ENCODE peak calls at places on chromosomes 16 and 17, in ten cellular contexts. Q is mammary epithelial cell, Y is cardiac muscle cell, J is H9, B is OCI-LY7, X is SK-N-SH, I is A549, O is heart left ventricle, F is mesenchymal stem cell, S is mucosa of descending colon. C is an unnamed sample. For H3K4me1, the result is how much of the 10 kb centered on the place peaks cover.

GRCh38 chr16:82761236-82761635 is 134.5 kb downstream of the CDH13 start:
- DNase-seq in Q (peak), Y (peak), J (no peak), B (no peak), X (no peak), I (no peak), O (peak), F (peak), S (no peak), C (peak)

GRCh38 chr17:15483416-15483815 is 16.0 kb upstream of the CDRT4 start:
- DNase-seq in Q (no peak), Y (no peak), J (no peak), B (no peak), X (no peak), I (no peak), O (no peak), F (no peak), S (no peak), C (no peak)

GRCh38 chr16:57262841-57263584 is 18.0 kb downstream of the ARL2BP start:
- DNase-seq in Q (peak), Y (no peak), J (no peak), B (no peak), X (peak), I (no peak), O (no peak), F (no peak), S (no peak), C (no peak)

GRCh38 chr17:42843358-42843934 is 934 bp upstream of the AOC2 start:
- DNase-seq in Q (peak), Y (peak), J (no peak), B (peak), X (peak), I (peak), O (peak), F (peak), S (no peak), C (peak)

GRCh38 chr16:7397901-7398300 is 65.3 kb downstream of the RBFOX1 start:
- DNase-seq in Q (no peak), Y (no peak), J (no peak), B (no peak), X (no peak), I (no peak), O (no peak), F (no peak), S (no peak), C (no peak)

GRCh38 chr17:42485680-42486079 is 27.0 kb downstream of the ATP6V0A1 start:
- DNase-seq in Q (no peak), Y (no peak), J (no peak), B (no peak), X (no peak), I (no peak), O (no peak), F (peak), S (no peak), C (no peak)

GRCh38 chr17:73311781-73312641 is at the start of gene CDC42EP4:
- DNase-seq in Q (peak), Y (peak), J (peak), B (no peak), X (peak), I (peak), O (peak), F (peak), S (peak), C (peak)

GRCh38 chr17:42341568-42341967 is 46.7 kb downstream of the STAT3 start:
- DNase-seq in Q (no peak), Y (no peak), J (no peak), B (no peak), X (no peak), I (no peak), O (no peak), F (no peak), S (no peak), C (no peak)

GRCh38 chr16:79069118-79069517 is 531.4 kb downstream of the MAF start:
- DNase-seq in Q (no peak), Y (no peak), J (no peak), B (no peak), X (no peak), I (no peak), O (no peak), F (peak), S (no peak), C (no peak)

GRCh38 chr16:47734987-47735594 is 274.0 kb downstream of the PHKB start:
- DNase-seq in Q (no peak), Y (no peak), J (no peak), B (no peak), X (no peak), I (no peak), O (no peak), F (no peak), S (no peak), C (no peak)

GRCh38 chr17:11404431-11404830 is 163.4 kb downstream of the SHISA6 start:
- DNase-seq in Q (no peak), Y (no peak), J (no peak), B (no peak), X (no peak), I (no peak), O (no peak), F (no peak), S (no peak), C (no peak)

GRCh38 chr17:2700491-2701141 is 10.9 kb downstream of the CLUH start:
- DNase-seq in Q (no peak), Y (no peak), J (peak), B (no peak), X (peak), I (no peak), O (no peak), F (no peak), S (no peak), C (no peak)

GRCh38 chr17:39069114-39069756 is 82.2 kb downstream of the PLXDC1 start:
- DNase-seq in Q (peak), Y (peak), J (peak), B (peak), X (peak), I (peak), O (no peak), F (peak), S (no peak), C (peak)

GRCh38 chr16:30760577-30761426 is 1.1 kb downstream of the CFAP119 start:
- DNase-seq in Q (no peak), Y (no peak), J (no peak), B (no peak), X (no peak), I (no peak), O (no peak), F (no peak), S (peak), C (no peak)

GRCh38 chr17:55348749-55349354 is 72.8 kb downstream of the MMD start:
- DNase-seq in Q (peak), Y (peak), J (peak), B (peak), X (peak), I (peak), O (peak), F (peak), S (no peak), C (peak)

GRCh38 chr17:19482571-19482970 is 51.1 kb upstream of the SLC47A1 start:
- DNase-seq in Q (peak), Y (no peak), J (no peak), B (no peak), X (no peak), I (no peak), O (no peak), F (peak), S (no peak), C (peak)

GRCh38 chr17:71548540-71549190 is 572.2 kb upstream of the SOX9 start:
- DNase-seq in Q (peak), Y (no peak), J (no peak), B (no peak), X (no peak), I (no peak), O (no peak), F (no peak), S (no peak), C (peak)

GRCh38 chr16:69482410-69482951 is 58.1 kb downstream of the CYB5B start:
- DNase-seq in Q (no peak), Y (no peak), J (no peak), B (no peak), X (no peak), I (no peak), O (peak), F (peak), S (peak), C (peak)

GRCh38 chr17:56629450-56630187 is 36.1 kb downstream of the NOG start:
- DNase-seq in Q (no peak), Y (peak), J (peak), B (no peak), X (peak), I (peak), O (no peak), F (peak), S (no peak), C (peak)

GRCh38 chr17:64084086-64084939 is 45.6 kb downstream of the ERN1 start:
- DNase-seq in Q (peak), Y (no peak), J (peak), B (no peak), X (no peak), I (no peak), O (no peak), F (peak), S (peak), C (peak)

GRCh38 chr16:85767569-85767968 is 16.7 kb upstream of the C16orf74 start:
- DNase-seq in Q (peak), Y (no peak), J (no peak), B (no peak), X (no peak), I (peak), O (no peak), F (peak), S (no peak), C (peak)

GRCh38 chr17:13000561-13000960 is 17.3 kb downstream of the ELAC2 start:
- DNase-seq in Q (no peak), Y (no peak), J (no peak), B (no peak), X (no peak), I (no peak), O (no peak), F (no peak), S (no peak), C (no peak)

GRCh38 chr16:77780378-77780837 is 8.0 kb upstream of the VAT1L start:
- DNase-seq in Q (peak), Y (no peak), J (no peak), B (no peak), X (no peak), I (peak), O (no peak), F (peak), S (no peak), C (peak)

GRCh38 chr16:58847902-58848661 is 114.0 kb upstream of the GOT2 start:
- DNase-seq in Q (no peak), Y (no peak), J (no peak), B (no peak), X (no peak), I (no peak), O (no peak), F (no peak), S (no peak), C (no peak)

GRCh38 chr16:1093284-1094123 is 2.5 kb downstream of the C1QTNF8 start:
- DNase-seq in Q (no peak), Y (no peak), J (peak), B (peak), X (peak), I (no peak), O (no peak), F (no peak), S (no peak), C (no peak)

GRCh38 chr17:29157310-29157709 is 22.9 kb downstream of the MYO18A start:
- DNase-seq in Q (no peak), Y (no peak), J (no peak), B (no peak), X (no peak), I (no peak), O (no peak), F (no peak), S (no peak), C (no peak)
- H3K4me1 ChIP-seq in Q (half or more), Y (under half), J (under half), B (under half), X (under half), I (half or more), O (half or more), F (half or more), S (half or more), C (half or more)

GRCh38 chr17:44217738-44218343 is 1.6 kb downstream of the UBTF start:
- DNase-seq in Q (no peak), Y (no peak), J (no peak), B (no peak), X (no peak), I (no peak), O (no peak), F (peak), S (peak), C (no peak)

GRCh38 chr17:44220211-44221071 is 966 bp upstream of the UBTF start:
- DNase-seq in Q (peak), Y (peak), J (peak), B (peak), X (peak), I (no peak), O (peak), F (peak), S (peak), C (peak)

GRCh38 chr17:44219636-44220210 is at the start of gene UBTF:
- DNase-seq in Q (peak), Y (peak), J (peak), B (peak), X (peak), I (no peak), O (peak), F (peak), S (peak), C (peak)

GRCh38 chr17:44218344-44219125 is 940 bp downstream of the UBTF start:
- DNase-seq in Q (peak), Y (peak), J (peak), B (peak), X (peak), I (peak), O (peak), F (peak), S (peak), C (peak)

GRCh38 chr17:44219126-44219635 is 294 bp downstream of the UBTF start:
- DNase-seq in Q (peak), Y (no peak), J (peak), B (peak), X (peak), I (peak), O (peak), F (peak), S (peak), C (peak)
- H3K4me1 ChIP-seq in Q (under half), Y (under half), J (under half), B (under half), X (under half), I (under half), O (under half), F (under half), S (under half), C (under half)

DNA sequence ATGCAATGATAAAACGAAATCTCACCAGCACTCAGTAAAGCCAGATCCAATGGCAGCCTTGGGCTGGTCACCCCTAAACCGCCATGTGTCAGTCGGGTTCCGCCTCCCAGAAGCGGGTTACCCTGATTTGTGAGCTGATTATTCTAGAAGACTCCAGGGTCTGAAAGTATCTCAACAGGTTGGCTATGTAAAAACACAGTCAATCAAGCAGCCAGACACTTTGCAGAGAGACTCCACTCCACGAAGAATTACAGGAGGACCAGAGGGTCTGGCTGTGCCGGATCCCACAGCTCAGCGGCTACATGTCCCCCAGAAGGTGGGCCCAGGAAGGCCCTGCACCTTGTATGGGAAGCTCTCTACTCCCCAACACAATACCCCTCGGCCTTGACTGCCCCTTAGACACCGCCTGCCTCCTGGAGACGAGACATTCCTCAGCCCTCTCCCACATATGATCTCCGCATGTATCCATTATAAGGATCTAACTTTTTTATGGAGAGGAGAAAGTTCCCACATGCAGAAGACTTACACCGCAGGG is 23.3 kb downstream of the ZFHX3 start:
- DNase-seq in Q (no peak), Y (no peak), J (no peak), B (no peak), X (no peak), I (no peak), O (no peak), F (no peak), S (no peak), C (no peak)
- H3K4me1 ChIP-seq in Q (under half), Y (half or more), J (under half), B (under half), X (half or more), I (half or more), O (half or more), F (under half), S (under half), C (under half)

DNA sequence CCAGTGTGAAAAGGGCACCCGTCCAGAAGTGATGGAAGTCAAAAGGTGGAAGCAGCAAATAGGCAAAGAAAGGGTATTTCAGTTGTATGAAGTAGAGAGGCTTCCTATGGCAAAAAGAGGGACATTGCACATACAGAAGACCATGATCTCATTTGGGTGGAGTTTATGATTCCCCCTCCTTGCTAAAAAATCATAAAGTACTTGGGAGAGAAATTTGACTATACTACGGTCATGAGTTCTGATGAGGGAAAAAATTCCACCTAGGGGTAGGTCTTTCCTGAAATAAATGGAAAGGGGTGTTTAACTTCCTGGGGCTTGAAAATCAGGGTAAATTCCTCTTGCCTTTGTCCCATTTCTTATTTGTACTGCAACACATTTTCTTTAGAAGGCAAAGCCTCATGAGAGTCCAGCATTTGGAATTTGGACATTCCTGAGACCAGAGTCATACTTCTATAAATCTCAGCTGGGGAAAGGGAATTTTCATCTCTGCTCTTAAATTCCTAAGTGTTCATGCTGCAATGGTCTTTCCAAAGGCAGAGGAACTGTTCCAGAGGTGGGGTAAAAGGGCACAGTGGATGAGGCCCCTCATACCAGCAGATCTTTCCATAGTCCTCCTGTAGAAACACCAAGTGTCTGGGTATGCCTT is 5.8 kb downstream of the LYRM1 start:
- DNase-seq in Q (peak), Y (no peak), J (no peak), B (no peak), X (no peak), I (no peak), O (no peak), F (peak), S (no peak), C (peak)
- H3K4me1 ChIP-seq in Q (half or more), Y (under half), J (under half), B (under half), X (under half), I (half or more), O (half or more), F (under half), S (under half), C (under half)

GRCh38 chr16:11621539-11621919 is 34.8 kb upstream of the LITAF start:
- DNase-seq in Q (no peak), Y (no peak), J (no peak), B (peak), X (no peak), I (no peak), O (no peak), F (no peak), S (no peak), C (no peak)
- H3K4me1 ChIP-seq in Q (under half), Y (under half), J (under half), B (half or more), X (under half), I (under half), O (under half), F (under half), S (under half), C (under half)

DNA sequence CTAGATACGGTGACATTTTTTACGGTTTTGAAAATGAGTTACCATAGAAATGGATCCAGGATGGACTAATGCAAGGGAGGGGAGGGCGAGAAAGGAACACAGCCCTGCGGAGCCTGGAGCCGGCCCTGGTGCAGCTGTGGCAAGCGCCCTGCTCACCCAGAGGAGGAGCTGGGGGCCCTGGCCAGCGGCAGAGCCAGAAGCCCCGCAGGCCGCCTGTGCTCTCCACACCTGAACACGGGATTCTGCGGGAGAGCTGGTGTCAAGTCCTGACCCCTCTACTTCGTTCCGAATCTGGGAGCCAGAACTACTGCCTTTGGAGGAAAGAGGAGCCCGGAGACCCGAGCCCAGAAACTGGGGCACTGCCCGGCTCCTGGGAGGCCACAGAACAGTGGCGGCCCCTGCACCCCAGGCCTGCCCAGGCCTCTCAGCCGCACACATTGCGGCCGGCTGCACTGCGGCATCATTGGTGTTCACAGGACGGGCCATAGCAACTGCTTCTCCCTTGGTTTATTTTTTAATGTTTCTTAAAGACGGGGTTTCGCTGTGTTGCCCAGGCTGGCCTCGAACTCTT is 88.5 kb upstream of the CHMP6 start:
- DNase-seq in Q (no peak), Y (no peak), J (no peak), B (no peak), X (no peak), I (no peak), O (no peak), F (no peak), S (no peak), C (no peak)
- H3K4me1 ChIP-seq in Q (under half), Y (under half), J (under half), B (under half), X (under half), I (under half), O (under half), F (under half), S (under half), C (under half)

DNA sequence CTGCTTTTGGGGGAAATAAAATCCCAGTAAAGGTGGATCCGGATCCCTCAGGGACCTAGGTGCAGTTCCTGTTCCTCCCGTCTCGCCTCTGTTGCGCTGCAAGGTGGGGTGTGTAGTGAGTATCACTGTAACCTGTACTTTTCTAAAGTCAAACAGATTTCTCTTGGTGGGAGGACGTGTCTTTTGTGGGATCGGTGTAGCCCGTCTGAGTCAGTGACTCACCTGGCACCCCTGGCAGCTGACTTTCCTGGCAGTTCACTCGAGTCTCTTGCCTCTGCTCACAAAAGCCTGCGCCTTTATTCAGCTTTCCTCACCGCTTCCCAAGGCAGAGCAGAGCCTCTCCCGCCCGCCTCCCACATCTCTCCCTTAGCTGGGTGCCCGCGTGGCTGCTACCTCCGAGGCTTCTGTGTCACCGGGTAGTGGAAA is 85.7 kb downstream of the CMIP start:
- DNase-seq in Q (peak), Y (no peak), J (no peak), B (no peak), X (no peak), I (no peak), O (no peak), F (no peak), S (peak), C (no peak)
- H3K4me1 ChIP-seq in Q (half or more), Y (under half), J (under half), B (under half), X (under half), I (half or more), O (under half), F (under half), S (under half), C (under half)

GRCh38 chr17:17855334-17855725 is 18.5 kb upstream of the SREBF1 start:
- DNase-seq in Q (no peak), Y (no peak), J (no peak), B (no peak), X (no peak), I (no peak), O (no peak), F (no peak), S (no peak), C (no peak)
- H3K4me1 ChIP-seq in Q (under half), Y (under half), J (under half), B (under half), X (half or more), I (under half), O (half or more), F (under half), S (under half), C (under half)

C was measured in IMR-90.